ENCODE peak calls at places on chromosome 3, in five cellular contexts. I is GM12892; X is CD8-positive, alpha-beta memory T cell; R is upper lobe of right lung; D is colonic mucosa. C is an unnamed sample.

GRCh38 chr3:124119056-124119721 is 127.3 kb upstream of the ROPN1 start:
- DNase-seq in I (no peak), X (no peak), R (no peak), D (no peak), C (no peak)

GRCh38 chr3:10542518-10542917 is 37.1 kb upstream of the ATP2B2 start:
- DNase-seq in I (no peak), X (no peak), R (no peak), D (no peak), C (no peak)

GRCh38 chr3:126208618-126209256 is 28.4 kb upstream of the ALDH1L1 start:
- DNase-seq in I (no peak), X (no peak), R (peak), D (peak), C (no peak)

GRCh38 chr3:131714585-131715220 is 211.9 kb upstream of the MRPL3 start:
- DNase-seq in I (peak), X (no peak), R (no peak), D (no peak), C (no peak)

GRCh38 chr3:54792584-54792983 is 135.3 kb downstream of the LRTM1 start:
- DNase-seq in I (no peak), X (no peak), R (no peak), D (peak), C (no peak)

GRCh38 chr3:102069211-102069662 is 219.9 kb downstream of the NFKBIZ start:
- DNase-seq in I (no peak), X (no peak), R (no peak), D (no peak), C (no peak)

GRCh38 chr3:55690746-55691540 is 203.8 kb upstream of the WNT5A start:
- DNase-seq in I (no peak), X (no peak), R (no peak), D (no peak), C (peak)

GRCh38 chr3:127339943-127340861 is 52.4 kb upstream of the PRR20G start:
- DNase-seq in I (no peak), X (no peak), R (no peak), D (no peak), C (peak)

GRCh38 chr3:77303943-77304778 is 264.3 kb downstream of the ROBO2 start:
- DNase-seq in I (no peak), X (no peak), R (no peak), D (no peak), C (peak)